ENCODE peak calls at places on chromosome 18, in five cellular contexts. C is H9, N is neuronal stem cell, V is mesenchymal stem cell, E is H1. K is an unnamed sample.

GRCh38 chr18:62741118-62741566 is 25.8 kb downstream of the PHLPP1 start:
- DNase-seq in C (no peak), E (no peak), V (peak; percentile 91), N (no peak), K (peak; percentile 80)

GRCh38 chr18:78672862-78673446 is 306.7 kb upstream of the SALL3 start:
- DNase-seq in N (no peak), V (no peak), E (no peak), C (no peak), K (no peak)

GRCh38 chr18:261398-262073 is 6.3 kb downstream of the THOC1 start:
- DNase-seq in C (no peak), E (no peak), V (no peak), N (no peak), K (no peak)

GRCh38 chr18:69469444-69469919 is 68.8 kb downstream of the DOK6 start:
- DNase-seq in C (peak; percentile 63), V (no peak), E (peak; percentile 67), N (no peak), K (peak; percentile 11)

GRCh38 chr18:79542876-79543750 is 136.5 kb upstream of the CTDP1 start:
- DNase-seq in V (no peak), E (no peak), C (peak; percentile 12), N (no peak), K (no peak)

GRCh38 chr18:59959606-59960005 is 59.8 kb downstream of the PMAIP1 start:
- DNase-seq in E (no peak), C (no peak), V (no peak), N (no peak), K (no peak)

GRCh38 chr18:33010149-33010548 is 237.3 kb upstream of the KLHL14 start:
- DNase-seq in C (no peak), N (no peak), E (no peak), V (peak; percentile 62), K (no peak)

GRCh38 chr18:32714571-32715148 is 58.2 kb downstream of the KLHL14 start:
- DNase-seq in N (peak; percentile 65), V (peak; percentile 75), C (peak; percentile 64), E (peak; percentile 56), K (peak; percentile 59)

GRCh38 chr18:45335644-45336043 is 279.6 kb upstream of the SLC14A2 start:
- DNase-seq in N (no peak), C (peak; percentile 32), V (no peak), E (no peak), K (no peak)

GRCh38 chr18:69894467-69894866 is 53.2 kb downstream of the CD226 start:
- DNase-seq in C (no peak), E (no peak), V (no peak), N (no peak), K (no peak)

GRCh38 chr18:78884502-78884901 is 95.1 kb upstream of the SALL3 start:
- DNase-seq in V (no peak), E (no peak), C (no peak), N (no peak), K (no peak)

GRCh38 chr18:35513181-35513932 is 15.6 kb upstream of the INO80C start:
- DNase-seq in C (no peak), N (no peak), V (peak; percentile 68), E (peak; percentile 32), K (peak; percentile 84)

GRCh38 chr18:33201509-33201926 is 239.0 kb downstream of the CCDC178 start:
- DNase-seq in N (peak; percentile 27), E (peak; percentile 74), C (peak; percentile 64), V (peak; percentile 53), K (peak; percentile 5)

GRCh38 chr18:7202119-7202680 is 28.7 kb upstream of the LRRC30 start:
- DNase-seq in E (no peak), V (no peak), C (no peak), N (no peak), K (peak; percentile 90)

GRCh38 chr18:27184115-27185024 is 738 bp downstream of the CHST9 start:
- DNase-seq in N (no peak), E (peak; percentile 75), V (no peak), C (peak; percentile 62), K (no peak)

GRCh38 chr18:24809173-24809955 is 348.9 kb downstream of the HRH4 start:
- DNase-seq in V (no peak), N (no peak), E (no peak), C (no peak), K (no peak)

GRCh38 chr18:80044072-80044471 is 9.8 kb downstream of the RBFA start:
- DNase-seq in N (no peak), V (no peak), C (no peak), E (no peak), K (no peak)

GRCh38 chr18:75141734-75142133 is 67.2 kb downstream of the PTGR3 start:
- DNase-seq in E (no peak), C (no peak), N (no peak), V (no peak), K (no peak)

GRCh38 chr18:27213123-27213717 is 28.1 kb upstream of the CHST9 start:
- DNase-seq in C (no peak), N (no peak), E (no peak), V (no peak), K (no peak)

GRCh38 chr18:3664563-3665178 is 214.7 kb downstream of the TGIF1 start:
- DNase-seq in E (no peak), C (no peak), N (peak; percentile 64), V (peak; percentile 54), K (no peak)

GRCh38 chr18:74549591-74550104 is 15.3 kb downstream of the CNDP1 start:
- DNase-seq in E (no peak), C (no peak), N (no peak), V (no peak), K (no peak)

GRCh38 chr18:44824884-44825283 is 144.2 kb downstream of the SETBP1 start:
- DNase-seq in E (no peak), N (no peak), V (no peak), C (no peak), K (no peak)

GRCh38 chr18:136433-136832 is 21.9 kb upstream of the USP14 start:
- DNase-seq in N (no peak), V (no peak), C (no peak), E (no peak), K (no peak)

GRCh38 chr18:10926565-10927194 is 222.7 kb downstream of the PIEZO2 start:
- DNase-seq in N (no peak), V (peak; percentile 89), C (no peak), E (no peak), K (no peak)

GRCh38 chr18:7084766-7085080 is 32.9 kb downstream of the LAMA1 start:
- DNase-seq in V (peak; percentile 37), C (no peak), E (no peak), N (no peak), K (peak; percentile 6)

GRCh38 chr18:58315041-58315440 is 271.0 kb downstream of the NEDD4L start:
- DNase-seq in E (no peak), N (no peak), C (no peak), V (peak; percentile 41), K (no peak)
- H2BK120ac ChIP-seq in E (no peak overlapping the region), N (no peak overlapping the region), C (no peak overlapping the region), V (no peak overlapping the region), K (no peak overlapping the region)

DNA sequence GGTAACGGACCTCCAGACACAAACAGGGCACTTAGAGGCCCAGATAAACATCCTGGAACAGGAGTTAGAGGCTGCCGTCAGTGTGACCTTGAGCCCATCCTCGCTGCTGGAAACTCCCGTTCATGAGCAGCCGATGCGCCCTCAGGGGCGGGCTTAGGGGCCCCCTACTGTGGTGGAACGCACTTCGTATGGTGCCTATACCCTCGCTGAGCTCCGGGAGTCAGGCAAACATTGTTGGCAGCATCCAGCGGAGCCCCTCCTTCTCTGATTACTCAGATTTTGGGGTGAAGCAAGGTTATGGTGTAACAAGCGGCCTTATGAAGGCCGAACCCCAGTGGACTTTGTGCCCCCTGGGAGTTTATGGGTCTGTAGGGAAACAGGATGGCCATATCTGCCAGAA is 205.3 kb upstream of the SYT4 start:
- DNase-seq in N (no peak), V (no peak), C (no peak), E (no peak), K (no peak)
- H2BK12ac ChIP-seq in N (no peak overlapping the region), V (no peak overlapping the region), C (no peak overlapping the region), E (no peak overlapping the region), K (no peak overlapping the region)

GRCh38 chr18:37484893-37485834 is 80.4 kb downstream of the CELF4 start:
- DNase-seq in E (peak; percentile 77), N (peak; percentile 42), V (peak; percentile 26), C (peak; percentile 72), K (peak; percentile 4)
- H3K27me3 ChIP-seq in E (peaks cover 24% of the 10 kb centered on the region), N (peaks cover 36% of the 10 kb centered on the region), V (peaks cover 80% of the 10 kb centered on the region), C (peaks cover 6% of the 10 kb centered on the region), K (peaks cover 21% of the 10 kb centered on the region)

GRCh38 chr18:49519041-49519971 is 32.3 kb upstream of the C18orf32 start:
- DNase-seq in N (no peak), E (no peak), V (no peak), C (no peak), K (peak; percentile 43)

GRCh38 chr18:49514577-49514976 is 27.5 kb upstream of the C18orf32 start:
- DNase-seq in C (no peak), N (no peak), E (no peak), V (no peak), K (no peak)

GRCh38 chr18:49520661-49521145 is 33.7 kb upstream of the C18orf32 start:
- DNase-seq in V (no peak), N (no peak), C (no peak), E (no peak), K (peak; percentile 54)

GRCh38 chr18:49521251-49521650 is 34.2 kb upstream of the C18orf32 start:
- DNase-seq in C (peak; percentile 36), E (no peak), V (no peak), N (no peak), K (no peak)

DNA sequence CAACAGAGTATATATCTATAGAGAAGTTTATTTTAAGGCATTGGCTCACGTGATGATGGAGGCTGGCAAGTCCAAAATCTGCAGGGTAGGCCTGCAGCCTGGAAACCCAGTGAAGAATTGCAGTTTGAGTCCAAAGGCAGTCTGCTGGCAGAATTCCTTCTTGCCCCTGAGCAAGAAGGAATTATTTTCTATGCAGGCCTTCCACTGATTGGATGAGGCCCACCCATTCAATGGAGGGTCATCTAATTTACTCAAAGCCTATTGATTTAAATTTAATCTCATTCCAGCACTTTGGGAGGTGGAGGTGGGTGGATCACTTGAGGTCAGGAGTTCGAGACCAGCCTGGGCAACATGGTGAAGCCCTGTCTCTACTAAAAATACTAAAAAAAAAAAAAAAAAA is 30.4 kb upstream of the C18orf32 start:
- DNase-seq in V (no peak), C (no peak), N (no peak), E (no peak), K (no peak)
- H2BK120ac ChIP-seq in V (no peak overlapping the region), C (no peak overlapping the region), N (no peak overlapping the region), E (no peak overlapping the region), K (no peak overlapping the region)